ENCODE peak calls at places on chromosome 9, in six cellular contexts. G is astrocyte of the spinal cord; P is tibial artery; A is activated T-helper 9 cell treated with anti-CD3 and anti-CD28 coated beads, Interleukin-2, amount 50 U/mL, for 16 hours; C is WTC11; K is breast epithelium. Y is an unnamed sample.

GRCh38 chr9:135976531-135976930 is 15.4 kb upstream of the UBAC1 start:
- DNase-seq in P (no peak), C (no peak), A (no peak), G (no peak), K (no peak), Y (no peak)

GRCh38 chr9:534886-535285 is 306.6 kb upstream of the DMRT1 start:
- DNase-seq in G (no peak), A (no peak), P (peak; percentile 71), K (peak; percentile 81), C (no peak), Y (peak; percentile 21)

GRCh38 chr9:132193227-132194110 is 31.6 kb downstream of the NTNG2 start:
- DNase-seq in K (no peak), C (no peak), G (no peak), P (no peak), A (no peak), Y (no peak)

GRCh38 chr9:119026120-119026519 is 343.1 kb downstream of the BRINP1 start:
- DNase-seq in K (peak; percentile 86), C (no peak), P (peak; percentile 86), G (peak; percentile 43), A (no peak), Y (peak; percentile 27)

GRCh38 chr9:69946800-69947437 is 96.7 kb upstream of the MAMDC2 start:
- DNase-seq in K (no peak), P (no peak), G (peak; percentile 88), C (no peak), A (no peak), Y (no peak)

GRCh38 chr9:98037362-98037761 is 19.2 kb upstream of the NANS start:
- DNase-seq in A (no peak), C (no peak), G (no peak), K (no peak), P (no peak), Y (no peak)

GRCh38 chr9:136551401-136552116 is 5.7 kb upstream of the NOTCH1 start:
- DNase-seq in C (peak; percentile 76), G (peak; percentile 56), K (peak; percentile 77), P (peak; percentile 94), A (no peak), Y (peak; percentile 65)

GRCh38 chr9:133888048-133888778 is 103.9 kb downstream of the VAV2 start:
- DNase-seq in A (no peak), K (no peak), G (no peak), P (no peak), C (no peak), Y (no peak)

GRCh38 chr9:78989031-78989658 is 582.6 kb upstream of the TLE4 start:
- DNase-seq in C (no peak), P (no peak), A (no peak), K (no peak), G (no peak), Y (no peak)